ENCODE peak calls at places on chromosomes 12 and 14, in nine cellular contexts. E, S, V, G, D, H, P, Z and L are unnamed samples.

GRCh38 chr14:31208546-31209424 is 1.2 kb upstream of the HECTD1 start:
- DNase-seq in E (no peak), S (no peak), V (no peak), G (no peak), D (no peak), H (no peak), P (no peak), Z (no peak), L (peak)

GRCh38 chr12:63400746-63401145 is 249.7 kb upstream of the AVPR1A start:
- DNase-seq in E (peak), S (no peak), V (no peak), G (no peak), D (no peak), H (no peak), P (no peak), Z (no peak), L (no peak)

GRCh38 chr14:76964695-76965094 is 63.8 kb downstream of the IRF2BPL start:
- DNase-seq in E (no peak), S (no peak), V (no peak), G (no peak), D (no peak), H (no peak), P (no peak), Z (no peak), L (no peak)

GRCh38 chr12:130286741-130287140 is 50.9 kb upstream of the PIWIL1 start:
- DNase-seq in E (no peak), S (no peak), V (no peak), G (no peak), D (no peak), H (no peak), P (no peak), Z (no peak), L (no peak)

GRCh38 chr12:52029686-52030085 is 21.6 kb upstream of the NR4A1 start:
- DNase-seq in E (peak), S (no peak), V (no peak), G (no peak), D (peak), H (no peak), P (peak), Z (no peak), L (no peak)

GRCh38 chr14:22513066-22513812 is 75.8 kb downstream of the DAD1 start:
- DNase-seq in E (no peak), S (no peak), V (no peak), G (no peak), D (no peak), H (no peak), P (no peak), Z (no peak), L (no peak)

GRCh38 chr14:68377459-68377858 is 415.4 kb downstream of the ZFP36L1 start:
- DNase-seq in E (peak), S (no peak), V (no peak), G (no peak), D (peak), H (no peak), P (no peak), Z (no peak), L (no peak)

GRCh38 chr14:67358914-67359313 is 690 bp downstream of the ATP6V1D start:
- DNase-seq in E (no peak), S (no peak), V (no peak), G (no peak), D (no peak), H (no peak), P (no peak), Z (no peak), L (no peak)

GRCh38 chr12:115255257-115255656 is 571.3 kb upstream of the TBX3 start:
- DNase-seq in E (no peak), S (no peak), V (no peak), G (no peak), D (no peak), H (no peak), P (no peak), Z (no peak), L (no peak)

GRCh38 chr12:52091061-52091460 is 11.6 kb downstream of the SMIM41 start:
- DNase-seq in E (no peak), S (no peak), V (no peak), G (no peak), D (no peak), H (no peak), P (no peak), Z (no peak), L (peak)

GRCh38 chr12:81758421-81759214 is 532 bp downstream of the PPFIA2 start:
- DNase-seq in E (peak), S (no peak), V (no peak), G (no peak), D (peak), H (no peak), P (peak), Z (peak), L (no peak)

GRCh38 chr14:101960225-101960624 is 4.1 kb upstream of the DYNC1H1 start:
- DNase-seq in E (no peak), S (no peak), V (no peak), G (no peak), D (peak), H (no peak), P (no peak), Z (peak), L (no peak)

GRCh38 chr14:37597538-37598084 is 2.2 kb downstream of the TTC6 start:
- DNase-seq in E (no peak), S (no peak), V (no peak), G (no peak), D (peak), H (no peak), P (no peak), Z (peak), L (no peak)